ENCODE peak calls at places on chromosome 11, in ten cellular contexts. M, R, E, Z, B, T, Q, H, G and P are unnamed samples.

GRCh38 chr11:43135966-43136534 is 175.7 kb upstream of the API5 start:
- DNase-seq in M (no peak), R (no peak), E (no peak), Z (no peak), B (no peak), T (no peak), Q (no peak), H (no peak), G (no peak), P (no peak)

GRCh38 chr11:112292785-112293407 is 32.2 kb upstream of the PLET1 start:
- DNase-seq in M (no peak), R (peak), E (peak), Z (no peak), B (peak), T (peak), Q (no peak), H (peak), G (no peak), P (no peak)

GRCh38 chr11:64971421-64972233 is at the start of gene MAJIN:
- DNase-seq in M (peak), R (peak), E (peak), Z (peak), B (no peak), T (peak), Q (no peak), H (peak), G (peak), P (peak)

GRCh38 chr11:35600439-35600838 is 17.8 kb upstream of the FJX1 start:
- DNase-seq in M (no peak), R (no peak), E (no peak), Z (no peak), B (no peak), T (no peak), Q (no peak), H (no peak), G (no peak), P (no peak)

GRCh38 chr11:113305440-113306336 is 8.7 kb upstream of the TTC12 start:
- DNase-seq in M (peak), R (peak), E (peak), Z (peak), B (peak), T (peak), Q (peak), H (peak), G (peak), P (no peak)

GRCh38 chr11:111429066-111429506 is 50.0 kb upstream of the POU2AF1 start:
- DNase-seq in M (no peak), R (no peak), E (peak), Z (no peak), B (peak), T (peak), Q (peak), H (peak), G (peak), P (peak)

GRCh38 chr11:134762248-134763029 is 350.4 kb upstream of the B3GAT1 start:
- DNase-seq in M (no peak), R (no peak), E (peak), Z (no peak), B (no peak), T (no peak), Q (no peak), H (no peak), G (no peak), P (no peak)

GRCh38 chr11:2461253-2462091 is 16.7 kb downstream of the KCNQ1 start:
- DNase-seq in M (no peak), R (no peak), E (no peak), Z (peak), B (no peak), T (no peak), Q (no peak), H (peak), G (no peak), P (no peak)

GRCh38 chr11:76612226-76612625 is 58.3 kb downstream of the LRRC32 start:
- DNase-seq in M (no peak), R (no peak), E (no peak), Z (no peak), B (no peak), T (no peak), Q (no peak), H (peak), G (no peak), P (no peak)

GRCh38 chr11:61154528-61154927 is 6.7 kb downstream of the VPS37C start:
- DNase-seq in M (no peak), R (no peak), E (no peak), Z (no peak), B (no peak), T (no peak), Q (no peak), H (no peak), G (no peak), P (no peak)

GRCh38 chr11:70016666-70017347 is 61.3 kb upstream of the ANO1 start:
- DNase-seq in M (no peak), R (no peak), E (peak), Z (no peak), B (no peak), T (peak), Q (no peak), H (no peak), G (no peak), P (no peak)

GRCh38 chr11:69914286-69915150 is 95.3 kb upstream of the FGF3 start:
- DNase-seq in M (no peak), R (no peak), E (peak), Z (no peak), B (no peak), T (peak), Q (no peak), H (no peak), G (no peak), P (no peak)

GRCh38 chr11:11899401-11899800 is 57.6 kb downstream of the USP47 start:
- DNase-seq in M (no peak), R (no peak), E (peak), Z (no peak), B (no peak), T (peak), Q (no peak), H (no peak), G (no peak), P (no peak)

GRCh38 chr11:95067828-95068244 is 1.1 kb downstream of the SRSF8 start:
- DNase-seq in M (no peak), R (no peak), E (no peak), Z (no peak), B (no peak), T (no peak), Q (no peak), H (no peak), G (no peak), P (no peak)

GRCh38 chr11:69360606-69361005 is 66.7 kb downstream of the MYEOV start:
- DNase-seq in M (no peak), R (no peak), E (no peak), Z (no peak), B (no peak), T (no peak), Q (no peak), H (peak), G (no peak), P (no peak)

GRCh38 chr11:75931124-75931523 is 116.1 kb downstream of the UVRAG start:
- DNase-seq in M (no peak), R (no peak), E (peak), Z (no peak), B (no peak), T (peak), Q (no peak), H (no peak), G (no peak), P (no peak)

GRCh38 chr11:130528301-130528651 is 79.8 kb downstream of the ADAMTS15 start:
- DNase-seq in M (no peak), R (no peak), E (peak), Z (no peak), B (no peak), T (peak), Q (no peak), H (no peak), G (no peak), P (no peak)